ENCODE peak calls at places on chromosome 7, in four cellular contexts. Y is HFFc6, B is KBM-7, L is MM.1S. O is an unnamed sample.

GRCh38 chr7:48173983-48174382 is 2.7 kb downstream of the ABCA13 start:
- DNase-seq in Y (peak; percentile 28), B (no peak), L (no peak), O (no peak)

GRCh38 chr7:15305002-15305600 is 256.7 kb downstream of the AGMO start:
- DNase-seq in Y (peak; percentile 48), L (peak; percentile 46), B (peak; percentile 56), O (peak; percentile 35)

GRCh38 chr7:157738064-157738460 is 401.3 kb downstream of the DNAJB6 start:
- DNase-seq in Y (no peak), B (no peak), L (no peak), O (no peak)

GRCh38 chr7:47239034-47239433 is 342.9 kb downstream of the TNS3 start:
- DNase-seq in L (no peak), Y (no peak), B (no peak), O (no peak)

GRCh38 chr7:17910377-17910776 is 29.9 kb downstream of the SNX13 start:
- DNase-seq in L (no peak), B (no peak), Y (no peak), O (no peak)

GRCh38 chr7:29812185-29812876 is 6.0 kb downstream of the WIPF3 start:
- DNase-seq in L (no peak), B (no peak), Y (no peak), O (no peak)

GRCh38 chr7:90973146-90973545 is 291.1 kb upstream of the FZD1 start:
- DNase-seq in B (no peak), Y (peak; percentile 3), L (no peak), O (no peak)

GRCh38 chr7:119482209-119482608 is 790.8 kb upstream of the KCND2 start:
- DNase-seq in L (peak; percentile 93), Y (no peak), B (peak; percentile 20), O (peak; percentile 11)

GRCh38 chr7:127667017-127667670 is 15.2 kb downstream of the SND1 start:
- DNase-seq in B (no peak), Y (peak; percentile 59), L (no peak), O (no peak)

GRCh38 chr7:28882896-28883470 is 75.1 kb downstream of the TRIL start:
- DNase-seq in Y (no peak), L (no peak), B (no peak), O (no peak)

O was measured in AML-193.